ENCODE peak calls at places on chromosomes 11 and 22, in ten cellular contexts. One of them, this sample, is unnamed.

GRCh38 chr22:22810018-22810427 is 77.6 kb upstream of the IGLL5 start:
- DNase-seq in GDM1: peak
- DNase-seq in naive thymus-derived CD4-positive, alpha-beta T cell: peak
- DNase-seq in tibial artery: peak
- DNase-seq in skeletal muscle cell: no peak
- DNase-seq in activated naive CD4-positive, alpha-beta T cell: peak
- DNase-seq in NCI-H1105 treated with DMSO at 0.1 percent for 48 hours: peak
- DNase-seq in CD14-positive monocyte: peak
- DNase-seq in activated effector memory CD4-positive, alpha-beta T cell treated with anti-CD3 and anti-CD28 coated beads, Interleukin-2, amount 50 U/mL, for 16 hours: peak
- DNase-seq in choroid plexus epithelial cell: no peak
- DNase-seq in this sample: no peak

GRCh38 chr11:45285931-45286632 is at the start of gene SYT13:
- DNase-seq in GDM1: no peak
- DNase-seq in naive thymus-derived CD4-positive, alpha-beta T cell: no peak
- DNase-seq in tibial artery: no peak
- DNase-seq in skeletal muscle cell: no peak
- DNase-seq in activated naive CD4-positive, alpha-beta T cell: no peak
- DNase-seq in NCI-H1105 treated with DMSO at 0.1 percent for 48 hours: peak
- DNase-seq in CD14-positive monocyte: no peak
- DNase-seq in activated effector memory CD4-positive, alpha-beta T cell treated with anti-CD3 and anti-CD28 coated beads, Interleukin-2, amount 50 U/mL, for 16 hours: no peak
- DNase-seq in choroid plexus epithelial cell: no peak
- DNase-seq in this sample: no peak

GRCh38 chr22:39490135-39490798 is 11.8 kb upstream of the MIEF1 start:
- DNase-seq in GDM1: peak
- DNase-seq in naive thymus-derived CD4-positive, alpha-beta T cell: peak
- DNase-seq in tibial artery: peak
- DNase-seq in skeletal muscle cell: no peak
- DNase-seq in activated naive CD4-positive, alpha-beta T cell: peak
- DNase-seq in NCI-H1105 treated with DMSO at 0.1 percent for 48 hours: peak
- DNase-seq in CD14-positive monocyte: peak
- DNase-seq in activated effector memory CD4-positive, alpha-beta T cell treated with anti-CD3 and anti-CD28 coated beads, Interleukin-2, amount 50 U/mL, for 16 hours: peak
- DNase-seq in choroid plexus epithelial cell: peak
- DNase-seq in this sample: no peak

GRCh38 chr22:44386386-44387035 is 73.8 kb upstream of the SHISAL1 start:
- DNase-seq in GDM1: no peak
- DNase-seq in naive thymus-derived CD4-positive, alpha-beta T cell: no peak
- DNase-seq in tibial artery: no peak
- DNase-seq in skeletal muscle cell: no peak
- DNase-seq in activated naive CD4-positive, alpha-beta T cell: no peak
- DNase-seq in NCI-H1105 treated with DMSO at 0.1 percent for 48 hours: no peak
- DNase-seq in CD14-positive monocyte: peak
- DNase-seq in activated effector memory CD4-positive, alpha-beta T cell treated with anti-CD3 and anti-CD28 coated beads, Interleukin-2, amount 50 U/mL, for 16 hours: no peak
- DNase-seq in choroid plexus epithelial cell: no peak
- DNase-seq in this sample: no peak

GRCh38 chr11:10350341-10350740 is 45.5 kb downstream of the ADM start:
- DNase-seq in GDM1: no peak
- DNase-seq in naive thymus-derived CD4-positive, alpha-beta T cell: no peak
- DNase-seq in tibial artery: no peak
- DNase-seq in skeletal muscle cell: peak
- DNase-seq in activated naive CD4-positive, alpha-beta T cell: no peak
- DNase-seq in NCI-H1105 treated with DMSO at 0.1 percent for 48 hours: no peak
- DNase-seq in CD14-positive monocyte: no peak
- DNase-seq in activated effector memory CD4-positive, alpha-beta T cell treated with anti-CD3 and anti-CD28 coated beads, Interleukin-2, amount 50 U/mL, for 16 hours: no peak
- DNase-seq in choroid plexus epithelial cell: peak
- DNase-seq in this sample: no peak

GRCh38 chr11:33013706-33014105 is 2.0 kb upstream of the DEPDC7 start:
- DNase-seq in GDM1: no peak
- DNase-seq in naive thymus-derived CD4-positive, alpha-beta T cell: no peak
- DNase-seq in tibial artery: no peak
- DNase-seq in skeletal muscle cell: no peak
- DNase-seq in activated naive CD4-positive, alpha-beta T cell: no peak
- DNase-seq in NCI-H1105 treated with DMSO at 0.1 percent for 48 hours: no peak
- DNase-seq in CD14-positive monocyte: no peak
- DNase-seq in activated effector memory CD4-positive, alpha-beta T cell treated with anti-CD3 and anti-CD28 coated beads, Interleukin-2, amount 50 U/mL, for 16 hours: no peak
- DNase-seq in choroid plexus epithelial cell: no peak
- DNase-seq in this sample: no peak

GRCh38 chr11:69834811-69835800 is 15.9 kb upstream of the FGF3 start:
- DNase-seq in GDM1: no peak
- DNase-seq in naive thymus-derived CD4-positive, alpha-beta T cell: no peak
- DNase-seq in tibial artery: peak
- DNase-seq in skeletal muscle cell: no peak
- DNase-seq in activated naive CD4-positive, alpha-beta T cell: no peak
- DNase-seq in NCI-H1105 treated with DMSO at 0.1 percent for 48 hours: no peak
- DNase-seq in CD14-positive monocyte: no peak
- DNase-seq in activated effector memory CD4-positive, alpha-beta T cell treated with anti-CD3 and anti-CD28 coated beads, Interleukin-2, amount 50 U/mL, for 16 hours: peak
- DNase-seq in choroid plexus epithelial cell: no peak
- DNase-seq in this sample: no peak

GRCh38 chr22:40363059-40363458 is 7.3 kb upstream of the SGSM3 start:
- DNase-seq in GDM1: no peak
- DNase-seq in naive thymus-derived CD4-positive, alpha-beta T cell: no peak
- DNase-seq in tibial artery: no peak
- DNase-seq in skeletal muscle cell: peak
- DNase-seq in activated naive CD4-positive, alpha-beta T cell: no peak
- DNase-seq in NCI-H1105 treated with DMSO at 0.1 percent for 48 hours: no peak
- DNase-seq in CD14-positive monocyte: no peak
- DNase-seq in activated effector memory CD4-positive, alpha-beta T cell treated with anti-CD3 and anti-CD28 coated beads, Interleukin-2, amount 50 U/mL, for 16 hours: no peak
- DNase-seq in choroid plexus epithelial cell: peak
- DNase-seq in this sample: peak

GRCh38 chr11:44770401-44770800 is 43.6 kb downstream of the TSPAN18 start:
- DNase-seq in GDM1: no peak
- DNase-seq in naive thymus-derived CD4-positive, alpha-beta T cell: no peak
- DNase-seq in tibial artery: peak
- DNase-seq in skeletal muscle cell: no peak
- DNase-seq in activated naive CD4-positive, alpha-beta T cell: no peak
- DNase-seq in NCI-H1105 treated with DMSO at 0.1 percent for 48 hours: no peak
- DNase-seq in CD14-positive monocyte: no peak
- DNase-seq in activated effector memory CD4-positive, alpha-beta T cell treated with anti-CD3 and anti-CD28 coated beads, Interleukin-2, amount 50 U/mL, for 16 hours: no peak
- DNase-seq in choroid plexus epithelial cell: no peak
- DNase-seq in this sample: no peak

GRCh38 chr11:84247931-84248330 is 961.8 kb upstream of the CCDC90B start:
- DNase-seq in GDM1: no peak
- DNase-seq in naive thymus-derived CD4-positive, alpha-beta T cell: no peak
- DNase-seq in tibial artery: no peak
- DNase-seq in skeletal muscle cell: peak
- DNase-seq in activated naive CD4-positive, alpha-beta T cell: no peak
- DNase-seq in NCI-H1105 treated with DMSO at 0.1 percent for 48 hours: peak
- DNase-seq in CD14-positive monocyte: no peak
- DNase-seq in activated effector memory CD4-positive, alpha-beta T cell treated with anti-CD3 and anti-CD28 coated beads, Interleukin-2, amount 50 U/mL, for 16 hours: no peak
- DNase-seq in choroid plexus epithelial cell: peak
- DNase-seq in this sample: no peak

GRCh38 chr11:134339756-134340155 is 8.0 kb downstream of the GLB1L2 start:
- DNase-seq in GDM1: no peak
- DNase-seq in naive thymus-derived CD4-positive, alpha-beta T cell: no peak
- DNase-seq in tibial artery: no peak
- DNase-seq in skeletal muscle cell: no peak
- DNase-seq in activated naive CD4-positive, alpha-beta T cell: no peak
- DNase-seq in NCI-H1105 treated with DMSO at 0.1 percent for 48 hours: no peak
- DNase-seq in CD14-positive monocyte: no peak
- DNase-seq in activated effector memory CD4-positive, alpha-beta T cell treated with anti-CD3 and anti-CD28 coated beads, Interleukin-2, amount 50 U/mL, for 16 hours: no peak
- DNase-seq in choroid plexus epithelial cell: no peak
- DNase-seq in this sample: no peak

GRCh38 chr11:124894606-124895430 is 2.8 kb downstream of the ROBO4 start:
- DNase-seq in GDM1: no peak
- DNase-seq in naive thymus-derived CD4-positive, alpha-beta T cell: no peak
- DNase-seq in tibial artery: peak
- DNase-seq in skeletal muscle cell: no peak
- DNase-seq in activated naive CD4-positive, alpha-beta T cell: no peak
- DNase-seq in NCI-H1105 treated with DMSO at 0.1 percent for 48 hours: no peak
- DNase-seq in CD14-positive monocyte: no peak
- DNase-seq in activated effector memory CD4-positive, alpha-beta T cell treated with anti-CD3 and anti-CD28 coated beads, Interleukin-2, amount 50 U/mL, for 16 hours: no peak
- DNase-seq in choroid plexus epithelial cell: no peak
- DNase-seq in this sample: no peak

GRCh38 chr11:119493712-119494111 is 70.7 kb upstream of the THY1 start:
- DNase-seq in GDM1: no peak
- DNase-seq in naive thymus-derived CD4-positive, alpha-beta T cell: no peak
- DNase-seq in tibial artery: no peak
- DNase-seq in skeletal muscle cell: no peak
- DNase-seq in activated naive CD4-positive, alpha-beta T cell: no peak
- DNase-seq in NCI-H1105 treated with DMSO at 0.1 percent for 48 hours: no peak
- DNase-seq in CD14-positive monocyte: no peak
- DNase-seq in activated effector memory CD4-positive, alpha-beta T cell treated with anti-CD3 and anti-CD28 coated beads, Interleukin-2, amount 50 U/mL, for 16 hours: no peak
- DNase-seq in choroid plexus epithelial cell: peak
- DNase-seq in this sample: no peak

GRCh38 chr11:1450344-1450875 is 36.2 kb downstream of the MOB2 start:
- DNase-seq in GDM1: no peak
- DNase-seq in naive thymus-derived CD4-positive, alpha-beta T cell: no peak
- DNase-seq in tibial artery: no peak
- DNase-seq in skeletal muscle cell: no peak
- DNase-seq in activated naive CD4-positive, alpha-beta T cell: no peak
- DNase-seq in NCI-H1105 treated with DMSO at 0.1 percent for 48 hours: no peak
- DNase-seq in CD14-positive monocyte: no peak
- DNase-seq in activated effector memory CD4-positive, alpha-beta T cell treated with anti-CD3 and anti-CD28 coated beads, Interleukin-2, amount 50 U/mL, for 16 hours: no peak
- DNase-seq in choroid plexus epithelial cell: no peak
- DNase-seq in this sample: no peak

GRCh38 chr11:2182692-2183474 is 11.3 kb upstream of the TH start:
- DNase-seq in GDM1: no peak
- DNase-seq in naive thymus-derived CD4-positive, alpha-beta T cell: no peak
- DNase-seq in tibial artery: no peak
- DNase-seq in skeletal muscle cell: no peak
- DNase-seq in activated naive CD4-positive, alpha-beta T cell: no peak
- DNase-seq in NCI-H1105 treated with DMSO at 0.1 percent for 48 hours: no peak
- DNase-seq in CD14-positive monocyte: no peak
- DNase-seq in activated effector memory CD4-positive, alpha-beta T cell treated with anti-CD3 and anti-CD28 coated beads, Interleukin-2, amount 50 U/mL, for 16 hours: no peak
- DNase-seq in choroid plexus epithelial cell: no peak
- DNase-seq in this sample: no peak

GRCh38 chr11:78339483-78339882 is 78.1 kb downstream of the GAB2 start:
- DNase-seq in GDM1: no peak
- DNase-seq in naive thymus-derived CD4-positive, alpha-beta T cell: no peak
- DNase-seq in tibial artery: no peak
- DNase-seq in skeletal muscle cell: no peak
- DNase-seq in activated naive CD4-positive, alpha-beta T cell: no peak
- DNase-seq in NCI-H1105 treated with DMSO at 0.1 percent for 48 hours: peak
- DNase-seq in CD14-positive monocyte: no peak
- DNase-seq in activated effector memory CD4-positive, alpha-beta T cell treated with anti-CD3 and anti-CD28 coated beads, Interleukin-2, amount 50 U/mL, for 16 hours: no peak
- DNase-seq in choroid plexus epithelial cell: no peak
- DNase-seq in this sample: no peak

GRCh38 chr11:2534131-2534956 is 89.5 kb downstream of the KCNQ1 start:
- DNase-seq in GDM1: no peak
- DNase-seq in naive thymus-derived CD4-positive, alpha-beta T cell: no peak
- DNase-seq in tibial artery: peak
- DNase-seq in skeletal muscle cell: no peak
- DNase-seq in activated naive CD4-positive, alpha-beta T cell: no peak
- DNase-seq in NCI-H1105 treated with DMSO at 0.1 percent for 48 hours: no peak
- DNase-seq in CD14-positive monocyte: peak
- DNase-seq in activated effector memory CD4-positive, alpha-beta T cell treated with anti-CD3 and anti-CD28 coated beads, Interleukin-2, amount 50 U/mL, for 16 hours: peak
- DNase-seq in choroid plexus epithelial cell: peak
- DNase-seq in this sample: no peak

GRCh38 chr11:46247090-46247489 is 30.4 kb upstream of the CREB3L1 start:
- DNase-seq in GDM1: no peak
- DNase-seq in naive thymus-derived CD4-positive, alpha-beta T cell: no peak
- DNase-seq in tibial artery: no peak
- DNase-seq in skeletal muscle cell: no peak
- DNase-seq in activated naive CD4-positive, alpha-beta T cell: no peak
- DNase-seq in NCI-H1105 treated with DMSO at 0.1 percent for 48 hours: no peak
- DNase-seq in CD14-positive monocyte: no peak
- DNase-seq in activated effector memory CD4-positive, alpha-beta T cell treated with anti-CD3 and anti-CD28 coated beads, Interleukin-2, amount 50 U/mL, for 16 hours: peak
- DNase-seq in choroid plexus epithelial cell: no peak
- DNase-seq in this sample: no peak

GRCh38 chr11:83350187-83350586 is 64.0 kb upstream of the CCDC90B start:
- DNase-seq in GDM1: no peak
- DNase-seq in naive thymus-derived CD4-positive, alpha-beta T cell: no peak
- DNase-seq in tibial artery: no peak
- DNase-seq in skeletal muscle cell: no peak
- DNase-seq in activated naive CD4-positive, alpha-beta T cell: no peak
- DNase-seq in NCI-H1105 treated with DMSO at 0.1 percent for 48 hours: no peak
- DNase-seq in CD14-positive monocyte: no peak
- DNase-seq in activated effector memory CD4-positive, alpha-beta T cell treated with anti-CD3 and anti-CD28 coated beads, Interleukin-2, amount 50 U/mL, for 16 hours: no peak
- DNase-seq in choroid plexus epithelial cell: no peak
- DNase-seq in this sample: no peak

GRCh38 chr22:36773935-36774334 is 2.0 kb downstream of the IFT27 start:
- DNase-seq in GDM1: no peak
- DNase-seq in naive thymus-derived CD4-positive, alpha-beta T cell: no peak
- DNase-seq in tibial artery: no peak
- DNase-seq in skeletal muscle cell: no peak
- DNase-seq in activated naive CD4-positive, alpha-beta T cell: no peak
- DNase-seq in NCI-H1105 treated with DMSO at 0.1 percent for 48 hours: peak
- DNase-seq in CD14-positive monocyte: no peak
- DNase-seq in activated effector memory CD4-positive, alpha-beta T cell treated with anti-CD3 and anti-CD28 coated beads, Interleukin-2, amount 50 U/mL, for 16 hours: no peak
- DNase-seq in choroid plexus epithelial cell: peak
- DNase-seq in this sample: no peak

GRCh38 chr11:124876818-124877630 is 11.8 kb downstream of the ROBO3 start:
- DNase-seq in GDM1: no peak
- DNase-seq in naive thymus-derived CD4-positive, alpha-beta T cell: no peak
- DNase-seq in tibial artery: peak
- DNase-seq in skeletal muscle cell: no peak
- DNase-seq in activated naive CD4-positive, alpha-beta T cell: no peak
- DNase-seq in NCI-H1105 treated with DMSO at 0.1 percent for 48 hours: no peak
- DNase-seq in CD14-positive monocyte: no peak
- DNase-seq in activated effector memory CD4-positive, alpha-beta T cell treated with anti-CD3 and anti-CD28 coated beads, Interleukin-2, amount 50 U/mL, for 16 hours: no peak
- DNase-seq in choroid plexus epithelial cell: no peak
- DNase-seq in this sample: no peak

GRCh38 chr11:75554258-75555022 is 7.6 kb upstream of the SERPINH1 start:
- DNase-seq in GDM1: no peak
- DNase-seq in naive thymus-derived CD4-positive, alpha-beta T cell: no peak
- DNase-seq in tibial artery: peak
- DNase-seq in skeletal muscle cell: peak
- DNase-seq in activated naive CD4-positive, alpha-beta T cell: no peak
- DNase-seq in NCI-H1105 treated with DMSO at 0.1 percent for 48 hours: peak
- DNase-seq in CD14-positive monocyte: no peak
- DNase-seq in activated effector memory CD4-positive, alpha-beta T cell treated with anti-CD3 and anti-CD28 coated beads, Interleukin-2, amount 50 U/mL, for 16 hours: no peak
- DNase-seq in choroid plexus epithelial cell: peak
- DNase-seq in this sample: peak

GRCh38 chr11:121839821-121840220 is 276.2 kb downstream of the BLID start:
- DNase-seq in GDM1: no peak
- DNase-seq in naive thymus-derived CD4-positive, alpha-beta T cell: no peak
- DNase-seq in tibial artery: no peak
- DNase-seq in skeletal muscle cell: peak
- DNase-seq in activated naive CD4-positive, alpha-beta T cell: no peak
- DNase-seq in NCI-H1105 treated with DMSO at 0.1 percent for 48 hours: no peak
- DNase-seq in CD14-positive monocyte: no peak
- DNase-seq in activated effector memory CD4-positive, alpha-beta T cell treated with anti-CD3 and anti-CD28 coated beads, Interleukin-2, amount 50 U/mL, for 16 hours: no peak
- DNase-seq in choroid plexus epithelial cell: peak
- DNase-seq in this sample: peak

This sample was measured in AG04449.